ENCODE peak calls at places on chromosomes 1 and 21, in four cellular contexts. I is IMR-90, K is endothelial cell of umbilical vein, Z is GM12878. M is an unnamed sample.
A peak's percentile ranks its signal among the peaks of the same experiment; 100 is the strongest.

GRCh38 chr21:46229133-46229922 is 754 bp upstream of the LSS start:
- DNase-seq in Z (no peak), K (peak; percentile 51), I (no peak), M (peak; percentile 74)

GRCh38 chr1:37432636-37433035 is 41.7 kb upstream of the ZC3H12A start:
- DNase-seq in Z (no peak), I (no peak), K (no peak), M (no peak)

GRCh38 chr21:42067531-42068255 is 3.4 kb upstream of the UMODL1 start:
- DNase-seq in K (no peak), Z (no peak), I (no peak), M (no peak)

GRCh38 chr1:77170687-77171086 is 48.5 kb downstream of the PIGK start:
- DNase-seq in K (no peak), Z (no peak), I (peak; percentile 67), M (no peak)

GRCh38 chr1:209367031-209367813 is 216.3 kb upstream of the CAMK1G start:
- DNase-seq in K (no peak), Z (no peak), I (peak; percentile 73), M (no peak)

GRCh38 chr1:69994261-69994660 is 211.1 kb downstream of the LRRC40 start:
- DNase-seq in I (no peak), K (peak; percentile 59), Z (no peak), M (no peak)

GRCh38 chr1:62573675-62574074 is 23.6 kb upstream of the ANGPTL3 start:
- DNase-seq in Z (no peak), I (peak; percentile 7), K (no peak), M (no peak)

GRCh38 chr1:185896863-185897262 is 162.7 kb downstream of the HMCN1 start:
- DNase-seq in K (no peak), I (peak; percentile 40), Z (no peak), M (no peak)

GRCh38 chr1:3645666-3646355 is 4.1 kb downstream of the WRAP73 start:
- DNase-seq in K (no peak), I (no peak), Z (no peak), M (no peak)

GRCh38 chr1:43973981-43974442 is 748 bp upstream of the ATP6V0B start:
- DNase-seq in Z (no peak), I (no peak), K (no peak), M (peak; percentile 29)

GRCh38 chr1:30040081-30041019 is 683.0 kb downstream of the MATN1 start:
- DNase-seq in K (no peak), I (no peak), Z (no peak), M (no peak)

GRCh38 chr1:165717918-165718515 is 19.7 kb upstream of the ALDH9A1 start:
- DNase-seq in Z (no peak), I (peak; percentile 71), K (peak; percentile 68), M (peak; percentile 42)

GRCh38 chr1:24503003-24503751 is 541 bp downstream of the RCAN3 start:
- DNase-seq in K (no peak), I (no peak), Z (no peak), M (no peak)

GRCh38 chr1:119713538-119714456 is 2.1 kb downstream of the PHGDH start:
- DNase-seq in Z (no peak), K (no peak), I (peak; percentile 24), M (no peak)

GRCh38 chr1:119987112-119987511 is 82.3 kb downstream of the NOTCH2 start:
- DNase-seq in K (peak; percentile 20), Z (no peak), I (peak; percentile 97), M (no peak)

GRCh38 chr21:45515241-45516061 is 26.8 kb downstream of the SLC19A1 start:
- DNase-seq in Z (no peak), K (no peak), I (no peak), M (no peak)

GRCh38 chr1:48692235-48692634 is 84.5 kb downstream of the BEND5 start:
- DNase-seq in I (no peak), Z (no peak), K (no peak), M (no peak)

GRCh38 chr1:205024679-205025078 is 18.3 kb upstream of the CNTN2 start:
- DNase-seq in Z (no peak), I (no peak), K (no peak), M (no peak)

GRCh38 chr1:77288275-77288674 is 6.5 kb downstream of the AK5 start:
- DNase-seq in Z (no peak), I (peak; percentile 48), K (peak; percentile 71), M (no peak)

GRCh38 chr1:24540906-24541710 is 14.8 kb upstream of the NCMAP start:
- DNase-seq in Z (no peak), K (peak; percentile 47), I (peak; percentile 78), M (no peak)

GRCh38 chr1:20703124-20703756 is 14.6 kb downstream of the KIF17 start:
- DNase-seq in I (no peak), K (no peak), Z (no peak), M (no peak)

GRCh38 chr1:87279966-87280535 is 48.6 kb upstream of the LMO4 start:
- DNase-seq in K (no peak), Z (no peak), I (peak; percentile 16), M (no peak)

GRCh38 chr1:175206687-175207086 is 14.1 kb upstream of the KIAA0040 start:
- DNase-seq in K (peak; percentile 47), Z (no peak), I (no peak), M (no peak)

GRCh38 chr1:4585216-4585615 is 69.2 kb upstream of the AJAP1 start:
- DNase-seq in K (no peak), Z (no peak), I (no peak), M (peak; percentile 59)

GRCh38 chr1:51192213-51192843 is 43.7 kb upstream of the RNF11 start:
- DNase-seq in K (peak; percentile 73), I (peak; percentile 80), Z (no peak), M (peak; percentile 86)

GRCh38 chr21:41472769-41473548 is 35.0 kb downstream of the TMPRSS2 start:
- DNase-seq in I (no peak), K (no peak), Z (no peak), M (no peak)

GRCh38 chr1:16175610-16176553 is 20.0 kb upstream of the EPHA2 start:
- DNase-seq in K (peak; percentile 87), I (peak; percentile 91), Z (no peak), M (peak; percentile 68)

GRCh38 chr21:17427157-17427556 is 85.7 kb upstream of the CXADR start:
- DNase-seq in Z (no peak), K (no peak), I (no peak), M (no peak)

GRCh38 chr1:42332877-42333276 is 2.2 kb downstream of the FOXJ3 start:
- DNase-seq in K (no peak), Z (no peak), I (no peak), M (no peak)

GRCh38 chr1:189151361-189151760 is 1326.3 kb downstream of the BRINP3 start:
- DNase-seq in I (no peak), K (no peak), Z (no peak), M (no peak)

GRCh38 chr1:156126043-156126700 is 11.7 kb downstream of the LMNA start:
- DNase-seq in Z (no peak), I (peak; percentile 96), K (peak; percentile 96), M (peak; percentile 64)

GRCh38 chr1:10621906-10622305 is 147.2 kb downstream of the PEX14 start:
- DNase-seq in Z (no peak), K (no peak), I (no peak), M (no peak)

GRCh38 chr21:15275615-15276228 is 210.9 kb upstream of the NRIP1 start:
- DNase-seq in K (no peak), I (no peak), Z (no peak), M (no peak)

GRCh38 chr1:150212070-150212469 is 23.8 kb downstream of the ANP32E start:
- DNase-seq in I (no peak), Z (no peak), K (no peak), M (no peak)

GRCh38 chr1:39671793-39672550 is at the start of gene NT5C1A:
- DNase-seq in I (no peak), Z (no peak), K (no peak), M (peak; percentile 71)

DNA sequence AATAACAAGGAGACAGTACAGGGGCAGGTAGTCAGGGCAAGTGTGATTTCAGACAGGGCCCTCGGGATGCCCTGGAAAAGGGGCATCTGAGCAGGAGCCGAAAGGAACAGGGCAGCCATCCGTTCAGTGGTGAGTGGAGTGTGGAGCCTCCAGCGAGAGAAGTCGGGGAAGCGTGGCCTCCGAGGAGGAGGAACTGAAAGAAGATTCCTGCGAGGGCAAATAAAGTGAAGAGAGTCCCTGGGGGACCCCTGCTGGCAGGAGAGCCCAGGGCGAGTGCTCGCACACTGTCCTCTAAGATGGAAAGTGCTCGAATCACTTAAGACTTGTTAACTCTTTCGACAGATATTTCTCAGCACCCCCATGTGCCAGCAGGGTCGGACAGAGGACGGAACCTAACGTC is 3.5 kb upstream of the UTS2 start:
- DNase-seq in I (no peak), K (no peak), Z (no peak), M (peak; percentile 53)
- TF ChIP-seq FOS in I (no peak), K (no peak), Z (no peak), M (no peak)

DNA sequence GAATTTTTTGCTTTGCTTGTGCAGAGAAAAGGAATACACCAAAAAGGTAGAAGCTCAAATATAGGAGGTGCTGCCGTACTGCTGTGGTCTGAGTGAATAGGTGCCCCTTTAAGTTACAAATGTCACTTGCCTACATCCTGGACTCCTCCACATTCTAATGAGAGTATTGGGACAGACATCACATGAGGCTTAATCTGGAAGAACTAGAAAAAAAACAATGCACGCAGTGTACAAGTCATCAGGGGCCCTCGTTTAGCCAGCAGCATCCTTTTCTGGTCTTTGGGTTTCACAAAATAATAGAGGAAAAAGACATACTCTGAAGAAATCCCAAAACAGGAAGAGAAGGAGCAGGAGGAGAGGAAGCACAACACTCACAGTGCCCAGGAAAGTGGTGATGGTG is 89.3 kb downstream of the SLC44A5 start:
- DNase-seq in K (no peak), I (no peak), Z (no peak), M (no peak)
- TF ChIP-seq FOS in K (no peak), I (no peak), Z (no peak), M (no peak)

GRCh38 chr1:19313636-19313959 is 1.5 kb downstream of the SLC66A1 start:
- DNase-seq in K (no peak), Z (no peak), I (no peak), M (peak; percentile 57)
- TF ChIP-seq FOS in K (no peak), Z (no peak), I (no peak), M (no peak)

DNA sequence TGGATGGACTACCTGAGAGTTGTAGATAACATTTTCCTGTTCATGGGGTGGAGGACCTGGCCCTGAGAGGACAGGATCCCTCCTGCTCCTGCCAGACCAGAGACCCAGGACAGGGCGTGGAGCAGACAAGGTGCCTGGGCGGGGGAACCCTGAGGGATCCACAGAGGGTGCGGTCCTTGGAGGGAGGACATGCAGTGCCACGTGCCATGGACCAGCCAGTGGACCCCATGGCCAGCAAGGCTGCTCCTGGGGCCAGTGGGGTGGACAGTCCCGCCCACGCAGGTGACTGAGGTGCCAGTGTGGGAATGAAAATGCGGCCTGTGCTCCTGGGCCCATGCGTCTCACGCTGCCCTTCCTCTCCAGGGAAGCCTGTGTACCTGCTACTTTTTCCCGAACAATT is 3.6 kb downstream of the RER1 start:
- DNase-seq in I (no peak), K (no peak), Z (no peak), M (peak; percentile 45)
- TF ChIP-seq FOS in I (no peak), K (no peak), Z (no peak), M (no peak)